ENCODE peak calls at places on chromosome 14, in six cellular contexts. N, R, L, V, G and A are unnamed samples.

GRCh38 chr14:24612186-24612585 is 2.7 kb upstream of the GZMH start:
- DNase-seq in N (no peak), R (no peak), L (peak; percentile 55), V (no peak), G (no peak), A (no peak)

GRCh38 chr14:91731018-91731417 is 868 bp downstream of the CATSPERB start:
- DNase-seq in N (no peak), R (no peak), L (no peak), V (no peak), G (no peak), A (no peak)

GRCh38 chr14:72892879-72893635 is 844 bp downstream of the DPF3 start:
- DNase-seq in N (peak; percentile 35), R (no peak), L (no peak), V (peak; percentile 16), G (peak; percentile 56), A (no peak)

GRCh38 chr14:56539862-56540261 is 39.7 kb upstream of the TMEM260 start:
- DNase-seq in N (no peak), R (no peak), L (no peak), V (no peak), G (no peak), A (no peak)

GRCh38 chr14:65281991-65282908 is 130.3 kb upstream of the FUT8 start:
- DNase-seq in N (peak; percentile 83), R (no peak), L (no peak), V (peak; percentile 67), G (no peak), A (no peak)

GRCh38 chr14:97978336-97978735 is 1181.2 kb downstream of the VRK1 start:
- DNase-seq in N (peak; percentile 36), R (no peak), L (peak; percentile 88), V (peak; percentile 57), G (peak; percentile 89), A (no peak)

GRCh38 chr14:70096866-70097265 is 91.9 kb downstream of the SLC8A3 start:
- DNase-seq in N (no peak), R (no peak), L (no peak), V (no peak), G (no peak), A (no peak)

GRCh38 chr14:68662395-68662794 is 130.5 kb downstream of the ZFP36L1 start:
- DNase-seq in N (no peak), R (no peak), L (no peak), V (no peak), G (no peak), A (no peak)

GRCh38 chr14:95980402-95980801 is 58.8 kb upstream of the C14orf132 start:
- DNase-seq in N (no peak), R (no peak), L (no peak), V (no peak), G (no peak), A (no peak)

GRCh38 chr14:76876076-76876475 is 49.9 kb downstream of the LRRC74A start:
- DNase-seq in N (peak; percentile 23), R (no peak), L (peak; percentile 67), V (peak; percentile 33), G (peak; percentile 83), A (peak; percentile 48)

GRCh38 chr14:23321572-23322547 is 603 bp downstream of the PABPN1 start:
- DNase-seq in N (peak; percentile 58), R (no peak), L (no peak), V (no peak), G (peak; percentile 76), A (no peak)

GRCh38 chr14:36129181-36129580 is 47.3 kb downstream of the PTCSC3 start:
- DNase-seq in N (no peak), R (no peak), L (no peak), V (no peak), G (no peak), A (no peak)

GRCh38 chr14:99587463-99588278 is 16.3 kb downstream of the CCDC85C start:
- DNase-seq in N (no peak), R (no peak), L (no peak), V (no peak), G (no peak), A (no peak)

GRCh38 chr14:71751264-71751663 is 181.0 kb upstream of the RGS6 start:
- DNase-seq in N (no peak), R (no peak), L (no peak), V (no peak), G (no peak), A (no peak)

GRCh38 chr14:68683326-68683725 is 109.5 kb downstream of the ZFP36L1 start:
- DNase-seq in N (no peak), R (no peak), L (no peak), V (peak; percentile 28), G (no peak), A (no peak)